ENCODE peak calls at places on chromosome 6, in five cellular contexts. One of them, this sample, is unnamed.

GRCh38 chr6:113377362-113377942 is 479.7 kb upstream of the MARCKS start:
- DNase-seq in GM12865: peak; percentile 40
- DNase-seq in colonic mucosa: no peak
- DNase-seq in mammary epithelial cell: no peak
- DNase-seq in GM12892: no peak
- DNase-seq in this sample: no peak

GRCh38 chr6:45574885-45575284 is 197.2 kb upstream of the SUPT3H start:
- DNase-seq in GM12865: no peak
- DNase-seq in colonic mucosa: no peak
- DNase-seq in mammary epithelial cell: peak; percentile 79
- DNase-seq in GM12892: no peak
- DNase-seq in this sample: peak; percentile 90

GRCh38 chr6:57267586-57268293 is 45.6 kb upstream of the RAB23 start:
- DNase-seq in GM12865: peak; percentile 50
- DNase-seq in colonic mucosa: peak; percentile 62
- DNase-seq in mammary epithelial cell: peak; percentile 94
- DNase-seq in GM12892: no peak
- DNase-seq in this sample: peak; percentile 94

GRCh38 chr6:137049095-137049494 is 4.3 kb upstream of the IL20RA start:
- DNase-seq in GM12865: no peak
- DNase-seq in colonic mucosa: no peak
- DNase-seq in mammary epithelial cell: no peak
- DNase-seq in GM12892: no peak
- DNase-seq in this sample: no peak

GRCh38 chr6:14758421-14759043 is 487.3 kb upstream of the JARID2 start:
- DNase-seq in GM12865: no peak
- DNase-seq in colonic mucosa: peak; percentile 34
- DNase-seq in mammary epithelial cell: peak; percentile 92
- DNase-seq in GM12892: no peak
- DNase-seq in this sample: peak; percentile 73

GRCh38 chr6:135358251-135358821 is 139.2 kb downstream of the AHI1 start:
- DNase-seq in GM12865: no peak
- DNase-seq in colonic mucosa: no peak
- DNase-seq in mammary epithelial cell: peak; percentile 65
- DNase-seq in GM12892: no peak
- DNase-seq in this sample: peak; percentile 94

GRCh38 chr6:3825331-3825831 is 23.8 kb upstream of the FAM50B start:
- DNase-seq in GM12865: no peak
- DNase-seq in colonic mucosa: no peak
- DNase-seq in mammary epithelial cell: peak; percentile 60
- DNase-seq in GM12892: no peak
- DNase-seq in this sample: no peak

GRCh38 chr6:132673376-132674094 is 14.6 kb upstream of the TAAR1 start:
- DNase-seq in GM12865: no peak
- DNase-seq in colonic mucosa: no peak
- DNase-seq in mammary epithelial cell: peak; percentile 12
- DNase-seq in GM12892: no peak
- DNase-seq in this sample: no peak

GRCh38 chr6:37934276-37934675 is 114.7 kb downstream of the ZFAND3 start:
- DNase-seq in GM12865: no peak
- DNase-seq in colonic mucosa: no peak
- DNase-seq in mammary epithelial cell: no peak
- DNase-seq in GM12892: no peak
- DNase-seq in this sample: peak; percentile 60

GRCh38 chr6:31575335-31575901 is at the start of gene TNF:
- DNase-seq in GM12865: peak; percentile 94
- DNase-seq in colonic mucosa: peak; percentile 62
- DNase-seq in mammary epithelial cell: peak; percentile 45
- DNase-seq in GM12892: no peak
- DNase-seq in this sample: peak; percentile 44

GRCh38 chr6:37433657-37434271 is 743 bp downstream of the CMTR1 start:
- DNase-seq in GM12865: peak; percentile 73
- DNase-seq in colonic mucosa: no peak
- DNase-seq in mammary epithelial cell: peak; percentile 39
- DNase-seq in GM12892: peak; percentile 43
- DNase-seq in this sample: peak; percentile 42

GRCh38 chr6:44278774-44279697 is 8.8 kb downstream of the TMEM151B start:
- DNase-seq in GM12865: no peak
- DNase-seq in colonic mucosa: no peak
- DNase-seq in mammary epithelial cell: no peak
- DNase-seq in GM12892: no peak
- DNase-seq in this sample: no peak

GRCh38 chr6:128124713-128125112 is 223.9 kb upstream of the THEMIS start:
- DNase-seq in GM12865: no peak
- DNase-seq in colonic mucosa: no peak
- DNase-seq in mammary epithelial cell: peak; percentile 28
- DNase-seq in GM12892: no peak
- DNase-seq in this sample: no peak

GRCh38 chr6:122400121-122400450 is 634 bp downstream of the HSF2 start:
- DNase-seq in GM12865: no peak
- DNase-seq in colonic mucosa: no peak
- DNase-seq in mammary epithelial cell: no peak
- DNase-seq in GM12892: no peak
- DNase-seq in this sample: no peak

GRCh38 chr6:37699138-37699766 is 1.6 kb upstream of the MDGA1 start:
- DNase-seq in GM12865: no peak
- DNase-seq in colonic mucosa: no peak
- DNase-seq in mammary epithelial cell: no peak
- DNase-seq in GM12892: no peak
- DNase-seq in this sample: no peak

GRCh38 chr6:159977242-159978214 is 8.6 kb downstream of the IGF2R start:
- DNase-seq in GM12865: no peak
- DNase-seq in colonic mucosa: no peak
- DNase-seq in mammary epithelial cell: no peak
- DNase-seq in GM12892: no peak
- DNase-seq in this sample: no peak

GRCh38 chr6:43723737-43724295 is 36.2 kb upstream of the MRPS18A start:
- DNase-seq in GM12865: peak; percentile 89
- DNase-seq in colonic mucosa: peak; percentile 92
- DNase-seq in mammary epithelial cell: peak; percentile 76
- DNase-seq in GM12892: peak; percentile 60
- DNase-seq in this sample: peak; percentile 57

GRCh38 chr6:21185849-21186478 is 407.6 kb upstream of the SOX4 start:
- DNase-seq in GM12865: no peak
- DNase-seq in colonic mucosa: no peak
- DNase-seq in mammary epithelial cell: no peak
- DNase-seq in GM12892: no peak
- DNase-seq in this sample: no peak

GRCh38 chr6:16324622-16325225 is 86.3 kb downstream of the GMPR start:
- DNase-seq in GM12865: no peak
- DNase-seq in colonic mucosa: no peak
- DNase-seq in mammary epithelial cell: no peak
- DNase-seq in GM12892: no peak
- DNase-seq in this sample: no peak

GRCh38 chr6:63805808-63806572 is 170.4 kb downstream of the PHF3 start:
- DNase-seq in GM12865: no peak
- DNase-seq in colonic mucosa: no peak
- DNase-seq in mammary epithelial cell: peak; percentile 92
- DNase-seq in GM12892: no peak
- DNase-seq in this sample: peak; percentile 94

GRCh38 chr6:132703936-132704335 is 9.9 kb downstream of the VNN1 start:
- DNase-seq in GM12865: no peak
- DNase-seq in colonic mucosa: no peak
- DNase-seq in mammary epithelial cell: no peak
- DNase-seq in GM12892: no peak
- DNase-seq in this sample: no peak

GRCh38 chr6:98469146-98469545 is 365.2 kb upstream of the POU3F2 start:
- DNase-seq in GM12865: no peak
- DNase-seq in colonic mucosa: no peak
- DNase-seq in mammary epithelial cell: no peak
- DNase-seq in GM12892: no peak
- DNase-seq in this sample: no peak

GRCh38 chr6:127514396-127515227 is 4.5 kb downstream of the MTCL3 start:
- DNase-seq in GM12865: no peak
- DNase-seq in colonic mucosa: peak; percentile 23
- DNase-seq in mammary epithelial cell: peak; percentile 29
- DNase-seq in GM12892: no peak
- DNase-seq in this sample: no peak

GRCh38 chr6:6684365-6684833 is 95.9 kb downstream of the LY86 start:
- DNase-seq in GM12865: peak; percentile 95
- DNase-seq in colonic mucosa: no peak
- DNase-seq in mammary epithelial cell: no peak
- DNase-seq in GM12892: peak; percentile 46
- DNase-seq in this sample: no peak

GRCh38 chr6:88374556-88374955 is 208.4 kb upstream of the CNR1 start:
- DNase-seq in GM12865: no peak
- DNase-seq in colonic mucosa: no peak
- DNase-seq in mammary epithelial cell: no peak
- DNase-seq in GM12892: no peak
- DNase-seq in this sample: no peak